ENCODE peak calls at places on chromosomes 5 and 9, in four cellular contexts. F, E, Q and L are unnamed samples.
A peak's percentile ranks its signal among the peaks of the same experiment; 100 is the strongest.

GRCh38 chr9:93625000-93625399 is 48.6 kb downstream of the PHF2 start:
- DNase-seq in F (no peak), E (no peak), Q (no peak), L (no peak)

GRCh38 chr9:105661011-105661410 is 1.2 kb upstream of the TAL2 start:
- DNase-seq in F (no peak), E (no peak), Q (no peak), L (no peak)

GRCh38 chr5:14901462-14902051 is 30.0 kb upstream of the ANKH start:
- DNase-seq in F (no peak), E (no peak), Q (no peak), L (no peak)

GRCh38 chr5:75053286-75054109 is 1.1 kb upstream of the GCNT4 start:
- DNase-seq in F (peak; percentile 68), E (no peak), Q (peak; percentile 62), L (peak; percentile 76)

GRCh38 chr5:175654346-175654745 is 3.5 kb upstream of the HRH2 start:
- DNase-seq in F (no peak), E (no peak), Q (no peak), L (no peak)

GRCh38 chr9:121699271-121700164 is 48.1 kb downstream of the DAB2IP start:
- DNase-seq in F (peak; percentile 45), E (peak; percentile 70), Q (peak; percentile 52), L (peak; percentile 63)

GRCh38 chr5:157351386-157352089 is 85.6 kb downstream of the CYFIP2 start:
- DNase-seq in F (peak; percentile 84), E (no peak), Q (no peak), L (no peak)

GRCh38 chr5:72121052-72121451 is 13.8 kb downstream of the MAP1B start:
- DNase-seq in F (no peak), E (no peak), Q (no peak), L (no peak)

GRCh38 chr9:112142420-112142819 is 32.7 kb downstream of the SUSD1 start:
- DNase-seq in F (peak; percentile 13), E (no peak), Q (no peak), L (no peak)

GRCh38 chr5:139863361-139863760 is 67.8 kb downstream of the PSD2 start:
- DNase-seq in F (no peak), E (no peak), Q (peak; percentile 51), L (no peak)

GRCh38 chr5:72651779-72652178 is 144.6 kb upstream of the ZNF366 start:
- DNase-seq in F (no peak), E (no peak), Q (no peak), L (no peak)

GRCh38 chr5:53423724-53424123 is 56.7 kb upstream of the FST start:
- DNase-seq in F (no peak), E (no peak), Q (no peak), L (no peak)

GRCh38 chr5:153043876-153044275 is 446.6 kb upstream of the GRIA1 start:
- DNase-seq in F (no peak), E (no peak), Q (no peak), L (no peak)

GRCh38 chr9:130243015-130243881 is 22.3 kb upstream of the HMCN2 start:
- DNase-seq in F (peak; percentile 35), E (peak; percentile 77), Q (peak; percentile 83), L (peak; percentile 88)

GRCh38 chr5:14268236-14268701 is 125.1 kb downstream of the TRIO start:
- DNase-seq in F (peak; percentile 77), E (no peak), Q (no peak), L (no peak)

GRCh38 chr5:102595332-102595731 is 96.5 kb upstream of the SLCO6A1 start:
- DNase-seq in F (no peak), E (no peak), Q (no peak), L (no peak)

GRCh38 chr5:28914302-28914701 is 1875.9 kb upstream of the CDH9 start:
- DNase-seq in F (no peak), E (no peak), Q (no peak), L (no peak)

GRCh38 chr5:38551020-38552017 is 5.1 kb downstream of the LIFR start:
- DNase-seq in F (peak; percentile 59), E (no peak), Q (no peak), L (no peak)

GRCh38 chr5:39194466-39195136 is 24.8 kb downstream of the FYB1 start:
- DNase-seq in F (no peak), E (no peak), Q (no peak), L (no peak)

DNA sequence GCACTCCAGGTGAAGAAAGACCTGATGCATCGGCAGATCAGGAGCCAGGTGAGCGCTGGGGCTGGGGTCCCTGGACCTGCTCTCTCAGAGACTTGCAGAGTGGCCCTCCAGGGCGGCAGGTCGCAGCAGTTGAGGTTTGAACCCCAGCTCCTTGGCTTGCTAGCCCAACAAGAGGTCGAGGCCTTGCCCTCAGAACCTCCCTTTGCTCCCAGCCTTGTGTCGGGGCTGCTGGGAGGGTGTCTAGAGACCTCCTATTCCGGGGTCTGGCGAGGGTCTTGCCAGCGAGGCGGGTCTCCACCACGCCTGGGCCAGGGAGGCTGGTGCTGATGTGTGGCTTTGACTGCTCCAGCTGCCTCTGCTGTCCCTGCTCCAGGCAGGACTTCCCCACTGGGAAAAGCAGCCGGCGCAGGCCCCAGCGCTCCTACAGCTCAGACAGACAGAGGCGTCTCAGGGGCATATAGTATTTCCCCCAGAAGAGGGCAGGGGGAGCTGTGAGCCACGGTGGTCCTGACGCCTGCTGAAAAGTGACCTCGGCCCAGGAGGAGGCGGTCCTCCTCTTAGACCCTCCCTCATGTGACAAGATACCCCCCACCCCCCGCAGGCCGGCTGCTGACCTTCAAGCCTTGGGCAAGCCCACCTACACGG is 38.3 kb downstream of the LRSAM1 start:
- DNase-seq in F (no peak), E (no peak), Q (no peak), L (no peak)
- TF ChIP-seq CTCF in F (no peak), E (no peak), Q (no peak), L (no peak)

GRCh38 chr9:114093761-114094505 is 5.2 kb downstream of the KIF12 start:
- DNase-seq in F (no peak), E (no peak), Q (no peak), L (no peak)

GRCh38 chr9:114096866-114097612 is 2.1 kb downstream of the KIF12 start:
- DNase-seq in F (no peak), E (no peak), Q (no peak), L (no peak)

GRCh38 chr9:114093031-114093471 is 6.0 kb downstream of the KIF12 start:
- DNase-seq in F (no peak), E (no peak), Q (no peak), L (no peak)

GRCh38 chr9:114096041-114096511 is 3.0 kb downstream of the KIF12 start:
- DNase-seq in F (no peak), E (no peak), Q (no peak), L (no peak)

GRCh38 chr9:114094971-114095370 is 4.1 kb downstream of the KIF12 start:
- DNase-seq in F (no peak), E (no peak), Q (no peak), L (no peak)
- H3K36me3 ChIP-seq in F (no peaks in the 10 kb centered on the region), E (peaks cover 4% of the 10 kb centered on the region), Q (no peaks in the 10 kb centered on the region), L (no peaks in the 10 kb centered on the region)

GRCh38 chr5:17267099-17267498 is 49.7 kb downstream of the BASP1 start:
- DNase-seq in F (no peak), E (peak; percentile 46), Q (no peak), L (no peak)
- H3K4me3 ChIP-seq in F (no peak overlapping the region), E (no peak overlapping the region), Q (no peak overlapping the region), L (no peak overlapping the region)

GRCh38 chr5:9362600-9362999 is 183.3 kb downstream of the SEMA5A start:
- DNase-seq in F (no peak), E (no peak), Q (no peak), L (no peak)

GRCh38 chr5:9363026-9363793 is 182.7 kb downstream of the SEMA5A start:
- DNase-seq in F (no peak), E (no peak), Q (no peak), L (no peak)

GRCh38 chr5:9358961-9359686 is 186.8 kb downstream of the SEMA5A start:
- DNase-seq in F (peak; percentile 48), E (no peak), Q (no peak), L (no peak)

GRCh38 chr5:9365501-9365900 is 180.4 kb downstream of the SEMA5A start:
- DNase-seq in F (no peak), E (no peak), Q (no peak), L (no peak)

DNA sequence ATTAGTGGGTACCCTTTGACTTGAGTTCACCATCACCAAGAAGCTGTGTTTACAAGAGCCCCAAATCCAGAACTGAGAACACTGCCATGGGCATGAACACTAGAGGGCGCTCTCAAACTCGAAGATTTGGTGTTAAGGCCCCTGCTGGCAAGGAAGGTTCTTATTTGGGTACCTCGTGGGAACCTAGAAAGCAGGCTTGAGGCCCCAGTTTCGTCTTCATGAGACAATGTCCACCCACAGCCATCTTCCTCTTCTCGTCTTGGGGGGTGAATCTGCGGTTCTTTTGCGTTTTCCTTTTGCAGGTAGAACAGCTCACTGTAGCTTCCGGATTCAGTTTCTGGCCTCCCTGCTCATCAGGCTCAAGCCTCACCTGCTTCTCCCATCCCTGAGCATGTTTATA is 184.0 kb downstream of the SEMA5A start:
- DNase-seq in F (peak; percentile 49), E (no peak), Q (peak; percentile 68), L (peak; percentile 19)
- TF ChIP-seq CTCF in F (peak; percentile 66), E (no peak), Q (peak; percentile 56), L (no peak)

DNA sequence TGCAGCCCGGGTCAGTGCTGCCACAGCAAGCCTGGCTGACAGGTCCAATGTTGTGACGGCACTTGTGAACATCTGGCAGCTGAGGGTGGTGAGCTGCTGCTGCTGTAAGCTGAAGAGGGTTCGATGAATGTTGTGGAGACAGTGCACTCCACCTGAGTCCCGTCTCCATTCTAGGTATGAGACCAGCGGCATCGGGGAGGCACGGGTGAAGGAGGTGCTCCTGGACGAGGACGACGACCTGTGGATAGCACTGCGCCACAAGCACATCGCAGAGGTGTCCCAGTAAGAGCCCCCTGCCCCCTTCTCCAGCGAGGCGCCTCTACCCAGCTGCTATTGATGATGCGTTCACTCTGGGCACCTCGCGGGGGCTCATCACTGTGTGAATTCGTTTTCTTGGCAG is 38.9 kb upstream of the CFAP157 start:
- DNase-seq in F (no peak), E (no peak), Q (no peak), L (no peak)
- H3K36me3 ChIP-seq in F (no peaks in the 10 kb centered on the region), E (peaks cover 8% of the 10 kb centered on the region), Q (no peaks in the 10 kb centered on the region), L (no peaks in the 10 kb centered on the region)

GRCh38 chr5:172451771-172452197 is 2.5 kb downstream of the SH3PXD2B start:
- DNase-seq in F (peak; percentile 78), E (no peak), Q (no peak), L (no peak)
- H3K4me3 ChIP-seq in F (no peak overlapping the region), E (no peak overlapping the region), Q (no peak overlapping the region), L (no peak overlapping the region)

DNA sequence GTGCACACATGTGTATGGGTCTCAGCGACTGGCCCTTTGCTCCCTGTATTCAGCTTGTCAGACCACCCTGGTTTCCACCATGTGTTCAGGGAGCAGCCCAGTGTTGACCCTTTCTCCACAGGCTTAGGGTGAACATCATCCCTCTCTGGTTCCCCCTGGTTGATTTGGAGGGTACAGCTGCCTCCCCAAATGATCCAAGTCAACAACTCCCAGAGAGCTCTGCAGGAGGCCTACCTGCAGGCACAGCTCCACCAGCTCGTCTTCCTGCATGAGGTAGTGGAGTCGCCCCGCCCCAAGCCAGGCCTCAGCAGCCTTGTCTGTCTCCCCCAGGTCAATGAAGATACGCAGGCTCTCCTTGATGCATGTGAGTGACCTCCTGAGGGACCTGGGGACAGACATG is 50.5 kb downstream of the SH3TC2 start:
- DNase-seq in F (no peak), E (no peak), Q (no peak), L (no peak)
- TF ChIP-seq CTCF in F (no peak), E (no peak), Q (no peak), L (no peak)

DNA sequence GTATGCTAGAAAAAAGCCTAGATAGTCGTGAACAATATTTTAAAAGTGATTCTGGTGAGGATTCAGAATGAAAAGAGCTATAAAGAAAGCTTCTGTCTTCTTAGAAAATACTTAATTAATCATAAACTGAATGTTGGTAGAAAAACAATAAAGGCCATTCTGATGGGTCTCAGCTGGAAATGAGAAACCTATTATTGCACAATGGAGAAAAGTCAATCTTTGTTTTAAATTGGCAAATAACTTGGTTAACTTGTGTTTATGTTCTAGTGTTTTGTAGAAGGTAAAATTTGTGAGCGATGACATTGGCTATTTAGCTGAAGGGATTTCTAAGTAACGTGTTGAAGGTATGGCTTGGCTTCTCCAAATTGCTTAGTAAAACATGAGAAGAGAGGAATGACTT is 74.1 kb upstream of the TMED7 start:
- DNase-seq in F (no peak), E (no peak), Q (no peak), L (no peak)
- H3K36me3 ChIP-seq in F (no peaks in the 10 kb centered on the region), E (no peaks in the 10 kb centered on the region), Q (no peaks in the 10 kb centered on the region), L (no peaks in the 10 kb centered on the region)